ENCODE peak calls at places on chromosomes 7 and 10, in eight cellular contexts. Y, L, U, B, O, M, W and X are unnamed samples.

GRCh38 chr10:13839430-13839986 is 252.7 kb downstream of the PRPF18 start:
- DNase-seq in Y (no peak), L (peak), U (no peak), B (no peak), O (no peak), M (peak), W (no peak), X (no peak)

GRCh38 chr7:8152489-8153192 is 109.3 kb downstream of the ICA1 start:
- DNase-seq in Y (no peak), L (no peak), U (no peak), B (no peak), O (no peak), M (no peak), W (no peak), X (no peak)

GRCh38 chr7:139758388-139758787 is 19.4 kb downstream of the HIPK2 start:
- DNase-seq in Y (no peak), L (no peak), U (no peak), B (no peak), O (no peak), M (no peak), W (no peak), X (no peak)

GRCh38 chr7:86407291-86407690 is 236.4 kb upstream of the GRM3 start:
- DNase-seq in Y (no peak), L (no peak), U (no peak), B (no peak), O (no peak), M (no peak), W (no peak), X (no peak)

GRCh38 chr10:70518695-70519094 is 40.1 kb downstream of the PALD1 start:
- DNase-seq in Y (no peak), L (no peak), U (no peak), B (no peak), O (no peak), M (no peak), W (no peak), X (no peak)

GRCh38 chr7:4837814-4838625 is 23.8 kb downstream of the PAPOLB start:
- DNase-seq in Y (no peak), L (no peak), U (no peak), B (no peak), O (no peak), M (no peak), W (no peak), X (no peak)

GRCh38 chr10:12777840-12778585 is 223.5 kb downstream of the CCDC3 start:
- DNase-seq in Y (no peak), L (no peak), U (no peak), B (no peak), O (no peak), M (peak), W (no peak), X (no peak)

GRCh38 chr10:79347894-79348639 is 798 bp downstream of the PPIF start:
- DNase-seq in Y (peak), L (peak), U (peak), B (peak), O (peak), M (peak), W (peak), X (peak)

GRCh38 chr10:17229016-17229716 is 1.1 kb downstream of the VIM start:
- DNase-seq in Y (peak), L (peak), U (peak), B (peak), O (peak), M (peak), W (peak), X (peak)

GRCh38 chr7:111855842-111856227 is 293.5 kb upstream of the IMMP2L start:
- DNase-seq in Y (peak), L (peak), U (no peak), B (peak), O (no peak), M (no peak), W (no peak), X (no peak)

GRCh38 chr7:130890176-130891020 is 156.4 kb upstream of the KLF14 start:
- DNase-seq in Y (no peak), L (no peak), U (no peak), B (no peak), O (no peak), M (peak), W (no peak), X (no peak)

GRCh38 chr10:124157286-124157685 is 63.9 kb upstream of the CHST15 start:
- DNase-seq in Y (no peak), L (no peak), U (no peak), B (no peak), O (no peak), M (peak), W (no peak), X (no peak)

GRCh38 chr10:105269011-105269410 is 627.9 kb downstream of the SORCS3 start:
- DNase-seq in Y (no peak), L (no peak), U (no peak), B (no peak), O (no peak), M (no peak), W (no peak), X (no peak)

GRCh38 chr7:128307066-128307465 is 36.6 kb downstream of the RBM28 start:
- DNase-seq in Y (no peak), L (no peak), U (no peak), B (no peak), O (no peak), M (no peak), W (no peak), X (no peak)

GRCh38 chr7:155129186-155129585 is 59.1 kb downstream of the HTR5A start:
- DNase-seq in Y (no peak), L (no peak), U (no peak), B (no peak), O (no peak), M (no peak), W (no peak), X (no peak)

GRCh38 chr10:18159596-18159995 is 19.4 kb downstream of the CACNB2 start:
- DNase-seq in Y (no peak), L (no peak), U (no peak), B (no peak), O (no peak), M (no peak), W (no peak), X (no peak)

GRCh38 chr7:69676247-69676646 is 78.0 kb downstream of the AUTS2 start:
- DNase-seq in Y (no peak), L (no peak), U (no peak), B (no peak), O (no peak), M (no peak), W (no peak), X (no peak)

GRCh38 chr7:70016044-70016770 is 417.9 kb downstream of the AUTS2 start:
- DNase-seq in Y (no peak), L (peak), U (no peak), B (no peak), O (no peak), M (no peak), W (no peak), X (no peak)

GRCh38 chr7:23061327-23061726 is 44.3 kb upstream of the KLHL7 start:
- DNase-seq in Y (no peak), L (no peak), U (no peak), B (no peak), O (no peak), M (no peak), W (no peak), X (no peak)

GRCh38 chr7:158031820-158032424 is 555.7 kb downstream of the PTPRN2 start:
- DNase-seq in Y (no peak), L (no peak), U (peak), B (no peak), O (no peak), M (no peak), W (no peak), X (no peak)

GRCh38 chr10:118166951-118167350 is 120.2 kb upstream of the RAB11FIP2 start:
- DNase-seq in Y (no peak), L (no peak), U (no peak), B (no peak), O (no peak), M (no peak), W (no peak), X (no peak)

GRCh38 chr10:35637456-35637855 is 4.6 kb downstream of the FZD8 start:
- DNase-seq in Y (no peak), L (no peak), U (no peak), B (peak), O (no peak), M (no peak), W (no peak), X (no peak)

GRCh38 chr10:119658274-119658673 is 7.1 kb downstream of the BAG3 start:
- DNase-seq in Y (peak), L (peak), U (peak), B (peak), O (no peak), M (peak), W (no peak), X (peak)

GRCh38 chr10:31650010-31650409 is 278.6 kb downstream of the ARHGAP12 start:
- DNase-seq in Y (peak), L (peak), U (no peak), B (no peak), O (no peak), M (peak), W (no peak), X (peak)

GRCh38 chr7:40715053-40715430 is 580.2 kb downstream of the SUGCT start:
- DNase-seq in Y (no peak), L (no peak), U (no peak), B (no peak), O (no peak), M (no peak), W (no peak), X (no peak)

GRCh38 chr7:28984631-28985030 is 26.5 kb upstream of the TRIL start:
- DNase-seq in Y (no peak), L (peak), U (no peak), B (no peak), O (no peak), M (peak), W (no peak), X (no peak)

GRCh38 chr10:77355844-77356243 is 281.8 kb downstream of the KCNMA1 start:
- DNase-seq in Y (no peak), L (no peak), U (no peak), B (no peak), O (no peak), M (no peak), W (no peak), X (no peak)

GRCh38 chr10:77611670-77612069 is 25.9 kb downstream of the KCNMA1 start:
- DNase-seq in Y (no peak), L (no peak), U (no peak), B (no peak), O (no peak), M (no peak), W (no peak), X (no peak)

GRCh38 chr10:44745920-44746319 is 165.2 kb upstream of the TMEM72 start:
- DNase-seq in Y (no peak), L (peak), U (no peak), B (no peak), O (no peak), M (no peak), W (no peak), X (no peak)

GRCh38 chr7:100588438-100588837 is 2.3 kb downstream of the FBXO24 start:
- DNase-seq in Y (no peak), L (peak), U (no peak), B (peak), O (no peak), M (no peak), W (no peak), X (no peak)

GRCh38 chr7:22660732-22661131 is 66.3 kb upstream of the IL6 start:
- DNase-seq in Y (no peak), L (no peak), U (no peak), B (peak), O (no peak), M (no peak), W (no peak), X (no peak)

GRCh38 chr7:22663721-22664120 is 63.3 kb upstream of the IL6 start:
- DNase-seq in Y (no peak), L (no peak), U (no peak), B (no peak), O (no peak), M (no peak), W (no peak), X (no peak)

GRCh38 chr7:51226042-51226755 is 90.4 kb downstream of the COBL start:
- DNase-seq in Y (no peak), L (peak), U (no peak), B (no peak), O (no peak), M (no peak), W (no peak), X (no peak)

GRCh38 chr10:14282271-14282670 is 48.5 kb downstream of the FRMD4A start:
- DNase-seq in Y (no peak), L (no peak), U (no peak), B (no peak), O (no peak), M (no peak), W (no peak), X (no peak)

GRCh38 chr10:107631876-107632275 is 467.4 kb upstream of the SORCS1 start:
- DNase-seq in Y (no peak), L (no peak), U (no peak), B (no peak), O (no peak), M (no peak), W (no peak), X (no peak)

GRCh38 chr7:122643248-122643647 is 55.7 kb downstream of the RNF133 start:
- DNase-seq in Y (no peak), L (no peak), U (no peak), B (no peak), O (no peak), M (no peak), W (no peak), X (no peak)

GRCh38 chr7:138247568-138248328 is 171.5 kb downstream of the AKR1D1 start:
- DNase-seq in Y (no peak), L (no peak), U (no peak), B (no peak), O (no peak), M (no peak), W (no peak), X (no peak)

GRCh38 chr7:138245216-138245615 is 169.0 kb downstream of the AKR1D1 start:
- DNase-seq in Y (no peak), L (peak), U (no peak), B (no peak), O (no peak), M (no peak), W (no peak), X (no peak)

GRCh38 chr7:138245682-138246081 is 169.4 kb downstream of the AKR1D1 start:
- DNase-seq in Y (no peak), L (peak), U (no peak), B (peak), O (no peak), M (no peak), W (no peak), X (no peak)

GRCh38 chr7:138247081-138247480 is 170.8 kb downstream of the AKR1D1 start:
- DNase-seq in Y (no peak), L (no peak), U (no peak), B (no peak), O (no peak), M (no peak), W (no peak), X (no peak)

DNA sequence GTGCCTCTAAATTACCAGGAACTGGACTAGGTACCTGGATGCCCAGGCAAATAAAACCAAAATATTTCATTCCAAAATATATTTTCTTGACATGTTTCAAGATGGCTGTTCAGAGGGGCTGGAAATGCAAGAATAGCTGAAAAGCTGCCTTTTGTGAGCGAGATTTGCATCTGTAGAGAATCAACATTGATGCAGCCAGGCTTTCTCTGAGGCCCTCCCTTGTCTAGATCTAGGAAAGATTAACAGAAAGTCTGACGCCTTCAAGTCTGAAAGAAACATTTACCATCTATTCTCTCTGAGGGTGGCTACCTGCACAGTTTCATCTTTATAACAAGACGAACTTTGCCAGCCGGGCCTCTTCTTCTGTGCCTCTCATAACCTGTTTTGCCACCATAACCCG is 170.1 kb downstream of the AKR1D1 start:
- DNase-seq in Y (no peak), L (peak), U (no peak), B (no peak), O (no peak), M (no peak), W (no peak), X (no peak)
- H3K27ac ChIP-seq in Y (no peak), L (peak), U (no peak), B (peak), O (no peak), M (no peak), W (no peak), X (peak)

GRCh38 chr10:96384471-96384870 is 25.7 kb upstream of the OPALIN start:
- DNase-seq in Y (no peak), L (no peak), U (no peak), B (no peak), O (no peak), M (no peak), W (no peak), X (no peak)
- H3K27ac ChIP-seq in Y (no peak), L (no peak), U (no peak), B (no peak), O (no peak), M (no peak), W (no peak), X (no peak)

DNA sequence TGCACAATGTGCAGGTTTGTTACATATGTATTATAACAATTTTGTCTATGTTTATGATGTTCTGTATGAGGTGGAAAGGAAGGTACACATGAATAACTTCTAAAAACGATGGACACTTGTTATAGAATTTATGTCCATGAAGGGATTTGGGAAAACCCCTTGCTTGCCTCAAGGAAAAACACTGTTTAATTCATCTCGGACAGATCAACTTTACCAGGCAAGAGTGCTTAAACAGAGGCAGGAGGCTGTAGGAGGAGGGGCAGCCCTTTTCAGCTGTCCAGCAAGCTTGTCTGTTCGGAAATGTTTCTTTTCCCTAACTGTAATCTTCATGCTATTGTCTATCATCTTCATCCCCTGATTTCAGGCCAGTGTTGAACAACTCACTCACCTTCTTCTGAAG is 200.9 kb downstream of the CDC14C start:
- DNase-seq in Y (no peak), L (no peak), U (no peak), B (no peak), O (no peak), M (no peak), W (no peak), X (no peak)
- H3K27ac ChIP-seq in Y (no peak), L (no peak), U (no peak), B (no peak), O (no peak), M (no peak), W (no peak), X (no peak)

DNA sequence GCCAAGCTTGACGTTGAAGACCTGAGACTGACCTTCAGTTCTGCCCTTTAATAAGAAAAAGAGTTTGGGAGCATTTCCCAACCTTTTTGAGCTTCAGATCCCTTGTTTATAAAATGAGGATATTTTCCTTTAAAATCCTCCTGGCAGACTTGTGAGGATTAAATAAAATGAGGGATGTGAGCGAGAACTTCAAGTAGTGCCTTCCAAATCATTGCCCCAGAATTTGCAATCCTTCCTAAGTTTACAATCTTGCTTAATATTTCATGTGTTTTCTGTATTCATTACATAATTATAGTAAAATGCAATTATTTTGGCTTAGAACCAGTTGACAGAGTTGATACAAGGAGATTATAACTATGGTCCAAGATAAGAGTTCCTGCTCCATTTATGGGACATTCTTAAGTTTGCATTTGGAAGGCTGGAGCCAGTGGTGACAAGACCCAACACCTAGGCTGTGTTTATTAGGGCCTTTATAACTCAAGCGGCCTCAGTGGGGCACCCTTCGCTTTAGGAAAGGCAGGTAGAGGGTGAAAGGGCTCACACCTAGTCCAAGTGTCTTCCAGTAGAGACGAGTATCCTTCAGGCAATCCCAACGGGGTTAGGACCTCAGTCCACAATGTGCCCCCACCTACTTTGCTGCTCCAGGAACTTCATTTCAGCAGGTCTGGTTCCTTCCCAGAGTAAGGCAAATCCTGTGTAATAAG is 317.5 kb downstream of the WDR11 start:
- DNase-seq in Y (no peak), L (no peak), U (no peak), B (no peak), O (no peak), M (no peak), W (no peak), X (no peak)
- H3K27ac ChIP-seq in Y (no peak), L (no peak), U (no peak), B (no peak), O (no peak), M (no peak), W (no peak), X (no peak)